ENCODE peak calls at places on chromosome 4, in seven cellular contexts. One of them, this sample, is unnamed.

GRCh38 chr4:55475394-55476243 is 71.1 kb downstream of the CLOCK start:
- DNase-seq in HepG2: no peak
- DNase-seq in K562: no peak
- DNase-seq in HCT116: no peak
- DNase-seq in SK-N-SH: no peak
- DNase-seq in H1: no peak
- DNase-seq in GM12878: peak
- DNase-seq in this sample: no peak

GRCh38 chr4:31204895-31205294 is 484.7 kb downstream of the PCDH7 start:
- DNase-seq in H1: no peak
- DNase-seq in K562: no peak
- DNase-seq in HepG2: no peak
- DNase-seq in HCT116: no peak
- DNase-seq in SK-N-SH: no peak
- DNase-seq in GM12878: no peak
- DNase-seq in this sample: no peak

GRCh38 chr4:1216869-1217294 is 32.0 kb downstream of the CTBP1 start:
- DNase-seq in HepG2: no peak
- DNase-seq in GM12878: no peak
- DNase-seq in H1: no peak
- DNase-seq in SK-N-SH: no peak
- DNase-seq in K562: no peak
- DNase-seq in HCT116: no peak
- DNase-seq in this sample: no peak

GRCh38 chr4:89823416-89823815 is 13.5 kb downstream of the SNCA start:
- DNase-seq in K562: no peak
- DNase-seq in GM12878: no peak
- DNase-seq in HCT116: no peak
- DNase-seq in SK-N-SH: no peak
- DNase-seq in H1: no peak
- DNase-seq in HepG2: no peak
- DNase-seq in this sample: no peak

GRCh38 chr4:73740353-73740778 is at the start of gene CXCL8:
- DNase-seq in H1: no peak
- DNase-seq in SK-N-SH: no peak
- DNase-seq in HCT116: peak
- DNase-seq in GM12878: no peak
- DNase-seq in HepG2: peak
- DNase-seq in K562: peak
- DNase-seq in this sample: peak

GRCh38 chr4:119665718-119666117 is 37.1 kb upstream of the PDE5A start:
- DNase-seq in K562: no peak
- DNase-seq in GM12878: no peak
- DNase-seq in HCT116: no peak
- DNase-seq in HepG2: no peak
- DNase-seq in H1: no peak
- DNase-seq in SK-N-SH: no peak
- DNase-seq in this sample: no peak

GRCh38 chr4:94127707-94128328 is 79.8 kb upstream of the SMARCAD1 start:
- DNase-seq in HCT116: peak
- DNase-seq in GM12878: no peak
- DNase-seq in SK-N-SH: peak
- DNase-seq in HepG2: peak
- DNase-seq in K562: peak
- DNase-seq in H1: no peak
- DNase-seq in this sample: peak

GRCh38 chr4:177008071-177008835 is 215.5 kb upstream of the VEGFC start:
- DNase-seq in SK-N-SH: no peak
- DNase-seq in H1: no peak
- DNase-seq in HCT116: no peak
- DNase-seq in HepG2: no peak
- DNase-seq in K562: no peak
- DNase-seq in GM12878: no peak
- DNase-seq in this sample: no peak

GRCh38 chr4:81255524-81255923 is 40.5 kb upstream of the PRKG2 start:
- DNase-seq in H1: no peak
- DNase-seq in HepG2: no peak
- DNase-seq in SK-N-SH: no peak
- DNase-seq in K562: no peak
- DNase-seq in GM12878: no peak
- DNase-seq in HCT116: no peak
- DNase-seq in this sample: no peak

GRCh38 chr4:158996669-158997074 is 106.2 kb upstream of the RAPGEF2 start:
- DNase-seq in H1: no peak
- DNase-seq in SK-N-SH: no peak
- DNase-seq in HepG2: no peak
- DNase-seq in HCT116: peak
- DNase-seq in GM12878: no peak
- DNase-seq in K562: no peak
- DNase-seq in this sample: no peak

GRCh38 chr4:4323705-4324534 is 33.9 kb downstream of the ZBTB49 start:
- DNase-seq in H1: no peak
- DNase-seq in K562: peak
- DNase-seq in HepG2: no peak
- DNase-seq in GM12878: no peak
- DNase-seq in SK-N-SH: no peak
- DNase-seq in HCT116: no peak
- DNase-seq in this sample: no peak

GRCh38 chr4:7817877-7818675 is 121.6 kb downstream of the AFAP1 start:
- DNase-seq in HCT116: no peak
- DNase-seq in GM12878: no peak
- DNase-seq in SK-N-SH: peak
- DNase-seq in K562: no peak
- DNase-seq in HepG2: no peak
- DNase-seq in H1: no peak
- DNase-seq in this sample: no peak

GRCh38 chr4:47690611-47691010 is 147.3 kb downstream of the CORIN start:
- DNase-seq in HCT116: no peak
- DNase-seq in GM12878: peak
- DNase-seq in K562: no peak
- DNase-seq in H1: no peak
- DNase-seq in SK-N-SH: no peak
- DNase-seq in HepG2: no peak
- DNase-seq in this sample: no peak

GRCh38 chr4:47692691-47693090 is 145.2 kb downstream of the CORIN start:
- DNase-seq in GM12878: no peak
- DNase-seq in HepG2: no peak
- DNase-seq in SK-N-SH: no peak
- DNase-seq in K562: no peak
- DNase-seq in HCT116: no peak
- DNase-seq in H1: no peak
- DNase-seq in this sample: peak

GRCh38 chr4:47696823-47697222 is 141.0 kb downstream of the CORIN start:
- DNase-seq in K562: no peak
- DNase-seq in HepG2: no peak
- DNase-seq in SK-N-SH: no peak
- DNase-seq in H1: no peak
- DNase-seq in HCT116: no peak
- DNase-seq in GM12878: no peak
- DNase-seq in this sample: no peak

GRCh38 chr4:47698837-47699236 is 139.0 kb downstream of the CORIN start:
- DNase-seq in HCT116: no peak
- DNase-seq in SK-N-SH: no peak
- DNase-seq in H1: no peak
- DNase-seq in K562: no peak
- DNase-seq in HepG2: peak
- DNase-seq in GM12878: no peak
- DNase-seq in this sample: no peak

GRCh38 chr4:47694322-47694721 is 143.5 kb downstream of the CORIN start:
- DNase-seq in HepG2: no peak
- DNase-seq in SK-N-SH: no peak
- DNase-seq in HCT116: no peak
- DNase-seq in GM12878: no peak
- DNase-seq in H1: no peak
- DNase-seq in K562: no peak
- DNase-seq in this sample: no peak
- TF ChIP-seq JUND in HepG2: no peak
- TF ChIP-seq JUND in SK-N-SH: no peak
- TF ChIP-seq JUND in HCT116: no peak
- TF ChIP-seq JUND in GM12878: no peak
- TF ChIP-seq JUND in H1: no peak
- TF ChIP-seq JUND in K562: no peak
- TF ChIP-seq JUND in this sample: no peak

GRCh38 chr4:60726779-60727178 is 473.3 kb upstream of the ADGRL3 start:
- DNase-seq in HCT116: no peak
- DNase-seq in GM12878: no peak
- DNase-seq in H1: no peak
- DNase-seq in HepG2: no peak
- DNase-seq in K562: no peak
- DNase-seq in SK-N-SH: peak
- DNase-seq in this sample: no peak

GRCh38 chr4:60723796-60724195 is 476.3 kb upstream of the ADGRL3 start:
- DNase-seq in H1: no peak
- DNase-seq in GM12878: no peak
- DNase-seq in K562: no peak
- DNase-seq in SK-N-SH: no peak
- DNase-seq in HCT116: no peak
- DNase-seq in HepG2: no peak
- DNase-seq in this sample: no peak

GRCh38 chr4:60724623-60725022 is 475.5 kb upstream of the ADGRL3 start:
- DNase-seq in SK-N-SH: no peak
- DNase-seq in K562: no peak
- DNase-seq in HCT116: no peak
- DNase-seq in H1: no peak
- DNase-seq in GM12878: no peak
- DNase-seq in HepG2: no peak
- DNase-seq in this sample: no peak

GRCh38 chr4:60729194-60729593 is 470.9 kb upstream of the ADGRL3 start:
- DNase-seq in HepG2: no peak
- DNase-seq in K562: no peak
- DNase-seq in GM12878: no peak
- DNase-seq in SK-N-SH: no peak
- DNase-seq in HCT116: no peak
- DNase-seq in H1: no peak
- DNase-seq in this sample: no peak
- TF ChIP-seq JUND in HepG2: no peak
- TF ChIP-seq JUND in K562: no peak
- TF ChIP-seq JUND in GM12878: no peak
- TF ChIP-seq JUND in SK-N-SH: no peak
- TF ChIP-seq JUND in HCT116: no peak
- TF ChIP-seq JUND in H1: no peak
- TF ChIP-seq JUND in this sample: no peak

DNA sequence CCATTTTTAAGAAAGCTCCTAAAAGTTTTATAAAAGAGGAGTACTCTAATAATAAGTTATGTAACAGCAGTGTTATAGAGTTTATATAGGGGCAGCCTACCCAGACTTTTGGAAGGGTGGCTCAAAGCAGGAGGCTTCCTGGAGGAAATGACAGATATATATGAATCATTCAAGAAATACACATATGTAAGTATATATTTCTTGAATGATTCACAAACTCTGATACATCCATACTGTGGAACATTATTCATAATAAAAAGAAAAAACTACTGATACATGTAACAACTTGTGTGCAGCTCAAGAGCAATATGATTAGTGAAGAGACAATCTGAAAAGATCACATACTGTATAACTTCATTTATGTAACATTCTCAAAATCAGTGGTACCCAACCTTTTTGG is 166.2 kb downstream of the WDFY3 start:
- DNase-seq in HepG2: no peak
- DNase-seq in H1: no peak
- DNase-seq in HCT116: no peak
- DNase-seq in GM12878: no peak
- DNase-seq in K562: no peak
- DNase-seq in SK-N-SH: no peak
- DNase-seq in this sample: no peak
- TF ChIP-seq JUND in HepG2: no peak
- TF ChIP-seq JUND in H1: no peak
- TF ChIP-seq JUND in HCT116: no peak
- TF ChIP-seq JUND in GM12878: no peak
- TF ChIP-seq JUND in K562: no peak
- TF ChIP-seq JUND in SK-N-SH: no peak
- TF ChIP-seq JUND in this sample: no peak

GRCh38 chr4:128450326-128451120 is 162.9 kb upstream of the PGRMC2 start:
- DNase-seq in H1: no peak
- DNase-seq in HCT116: no peak
- DNase-seq in HepG2: no peak
- DNase-seq in GM12878: no peak
- DNase-seq in SK-N-SH: no peak
- DNase-seq in K562: no peak
- DNase-seq in this sample: no peak

GRCh38 chr4:128449251-128449650 is 161.6 kb upstream of the PGRMC2 start:
- DNase-seq in HepG2: no peak
- DNase-seq in K562: no peak
- DNase-seq in GM12878: no peak
- DNase-seq in H1: no peak
- DNase-seq in HCT116: no peak
- DNase-seq in SK-N-SH: no peak
- DNase-seq in this sample: no peak

GRCh38 chr4:128440923-128441322 is 153.3 kb upstream of the PGRMC2 start:
- DNase-seq in HCT116: no peak
- DNase-seq in SK-N-SH: no peak
- DNase-seq in H1: no peak
- DNase-seq in GM12878: no peak
- DNase-seq in K562: no peak
- DNase-seq in HepG2: no peak
- DNase-seq in this sample: no peak

DNA sequence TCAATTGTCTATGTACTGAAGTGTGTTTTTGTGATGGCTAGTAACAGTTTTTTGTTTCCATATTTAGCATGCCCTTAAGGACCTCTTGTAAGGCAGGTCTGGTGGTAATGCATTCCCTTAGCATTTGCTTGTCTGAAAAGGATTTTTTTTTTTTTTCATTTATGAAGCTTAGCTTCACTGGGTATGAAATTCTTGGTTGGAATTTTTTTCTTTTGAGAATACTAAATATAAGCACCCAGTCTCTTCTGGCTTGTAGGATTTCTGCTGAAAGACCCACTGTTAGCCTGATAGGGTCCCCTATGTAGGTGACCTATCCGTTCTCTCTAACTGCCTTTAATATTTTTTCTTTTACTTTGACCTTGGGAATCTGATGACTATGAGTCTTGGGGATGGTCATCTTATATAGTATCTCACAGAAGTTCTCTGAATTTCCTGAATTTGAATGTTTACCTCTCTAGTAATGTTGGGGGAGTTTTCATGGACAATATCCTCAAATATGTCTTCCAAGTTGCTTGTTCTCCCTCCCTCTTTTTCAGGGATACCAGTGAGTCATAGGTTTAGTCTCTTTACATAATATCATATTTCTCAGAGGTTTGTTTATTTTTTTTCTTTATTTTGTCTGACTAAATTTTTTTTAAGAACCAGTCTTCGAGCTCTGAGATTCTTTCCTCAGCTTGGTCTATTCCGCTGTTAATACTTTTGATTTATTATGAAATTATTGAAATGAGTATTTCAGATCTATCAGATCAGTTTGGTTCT is 157.1 kb upstream of the PGRMC2 start:
- DNase-seq in HCT116: no peak
- DNase-seq in H1: no peak
- DNase-seq in K562: no peak
- DNase-seq in GM12878: no peak
- DNase-seq in SK-N-SH: no peak
- DNase-seq in HepG2: no peak
- DNase-seq in this sample: no peak
- TF ChIP-seq JUND in HCT116: no peak
- TF ChIP-seq JUND in H1: no peak
- TF ChIP-seq JUND in K562: no peak
- TF ChIP-seq JUND in GM12878: no peak
- TF ChIP-seq JUND in SK-N-SH: no peak
- TF ChIP-seq JUND in HepG2: no peak
- TF ChIP-seq JUND in this sample: no peak

GRCh38 chr4:110442788-110443187 is 33.2 kb upstream of the ENPEP start:
- DNase-seq in K562: no peak
- DNase-seq in GM12878: no peak
- DNase-seq in HCT116: no peak
- DNase-seq in SK-N-SH: no peak
- DNase-seq in H1: no peak
- DNase-seq in HepG2: no peak
- DNase-seq in this sample: no peak

GRCh38 chr4:110442309-110442708 is 33.6 kb upstream of the ENPEP start:
- DNase-seq in GM12878: no peak
- DNase-seq in SK-N-SH: no peak
- DNase-seq in HCT116: no peak
- DNase-seq in HepG2: no peak
- DNase-seq in K562: no peak
- DNase-seq in H1: no peak
- DNase-seq in this sample: no peak
- TF ChIP-seq JUND in GM12878: no peak
- TF ChIP-seq JUND in SK-N-SH: no peak
- TF ChIP-seq JUND in HCT116: peak
- TF ChIP-seq JUND in HepG2: no peak
- TF ChIP-seq JUND in K562: no peak
- TF ChIP-seq JUND in H1: no peak
- TF ChIP-seq JUND in this sample: no peak

This sample was measured in T47D.